ENCODE peak calls at places on chromosome 5, in four cellular contexts. T is left ventricle myocardium inferior, R is AG04450, B is thoracic aorta. I is an unnamed sample.

GRCh38 chr5:86974910-86975309 is 292.8 kb upstream of the RASA1 start:
- DNase-seq in T (no peak), R (no peak), B (no peak), I (no peak)

GRCh38 chr5:42274913-42275312 is 148.3 kb upstream of the GHR start:
- DNase-seq in T (no peak), R (no peak), B (no peak), I (no peak)

GRCh38 chr5:375921-376871 is 54.7 kb downstream of the AHRR start:
- DNase-seq in T (no peak), R (no peak), B (no peak), I (no peak)

GRCh38 chr5:370959-371810 is 49.7 kb downstream of the AHRR start:
- DNase-seq in T (no peak), R (no peak), B (no peak), I (no peak)

GRCh38 chr5:53820802-53821171 is 260.3 kb downstream of the NDUFS4 start:
- DNase-seq in T (no peak), R (no peak), B (no peak), I (no peak)

GRCh38 chr5:9544502-9545300 is 1.2 kb downstream of the SEMA5A start:
- DNase-seq in T (peak), R (peak), B (peak), I (peak)

GRCh38 chr5:141223112-141223783 is at the start of gene PCDHB14:
- DNase-seq in T (no peak), R (no peak), B (no peak), I (no peak)

GRCh38 chr5:78561261-78561660 is 87.3 kb downstream of the LHFPL2 start:
- DNase-seq in T (no peak), R (no peak), B (no peak), I (no peak)

GRCh38 chr5:154214236-154215106 is 23.9 kb downstream of the GALNT10 start:
- DNase-seq in T (no peak), R (no peak), B (no peak), I (no peak)

GRCh38 chr5:60700347-60700815 is 415 bp upstream of the DEPDC1B start:
- DNase-seq in T (no peak), R (no peak), B (no peak), I (no peak)

GRCh38 chr5:145936401-145937131 is at the start of gene SH3RF2:
- DNase-seq in T (peak), R (peak), B (peak), I (no peak)

GRCh38 chr5:62506659-62507460 is 71.8 kb upstream of the LRRC70 start:
- DNase-seq in T (no peak), R (no peak), B (no peak), I (no peak)

GRCh38 chr5:103510851-103511553 is 51.6 kb downstream of the NUDT12 start:
- DNase-seq in T (no peak), R (no peak), B (no peak), I (no peak)

GRCh38 chr5:90518666-90519065 is 10.7 kb downstream of the LYSMD3 start:
- DNase-seq in T (no peak), R (no peak), B (no peak), I (no peak)

GRCh38 chr5:23507278-23507685 is at the start of gene PRDM9:
- DNase-seq in T (peak), R (no peak), B (no peak), I (no peak)

GRCh38 chr5:158154226-158155005 is 295.5 kb upstream of the CLINT1 start:
- DNase-seq in T (no peak), R (no peak), B (peak), I (no peak)

GRCh38 chr5:547086-547924 is 23.1 kb upstream of the SLC9A3 start:
- DNase-seq in T (peak), R (no peak), B (no peak), I (no peak)

GRCh38 chr5:57501414-57502321 is 19.1 kb upstream of the ACTBL2 start:
- DNase-seq in T (no peak), R (no peak), B (no peak), I (no peak)

GRCh38 chr5:5017827-5018559 is 122.1 kb upstream of the ADAMTS16 start:
- DNase-seq in T (no peak), R (no peak), B (no peak), I (no peak)

GRCh38 chr5:122150128-122150685 is 20.9 kb downstream of the ZNF474 start:
- DNase-seq in T (no peak), R (no peak), B (no peak), I (no peak)

GRCh38 chr5:39578887-39579497 is 154.2 kb upstream of the DAB2 start:
- DNase-seq in T (no peak), R (no peak), B (no peak), I (no peak)

GRCh38 chr5:100311811-100312210 is 223.4 kb upstream of the FAM174A start:
- DNase-seq in T (no peak), R (no peak), B (no peak), I (no peak)

GRCh38 chr5:170681013-170681433 is 102.5 kb upstream of the GABRP start:
- DNase-seq in T (peak), R (no peak), B (no peak), I (no peak)

GRCh38 chr5:159163700-159164044 is 45.7 kb downstream of the RNF145 start:
- DNase-seq in T (no peak), R (no peak), B (no peak), I (no peak)

GRCh38 chr5:75885321-75885720 is 168.1 kb upstream of the POC5 start:
- DNase-seq in T (no peak), R (no peak), B (no peak), I (no peak)

GRCh38 chr5:93674138-93674537 is 67.3 kb downstream of the POU5F2 start:
- DNase-seq in T (no peak), R (no peak), B (no peak), I (no peak)

GRCh38 chr5:40916213-40916612 is 6.9 kb downstream of the C7 start:
- DNase-seq in T (no peak), R (no peak), B (no peak), I (no peak)

GRCh38 chr5:88780731-88781130 is 102.3 kb downstream of the MEF2C start:
- DNase-seq in T (no peak), R (no peak), B (no peak), I (no peak)

GRCh38 chr5:108339220-108339619 is 42.7 kb downstream of the FBXL17 start:
- DNase-seq in T (no peak), R (no peak), B (no peak), I (no peak)

GRCh38 chr5:31502506-31502905 is 29.4 kb downstream of the DROSHA start:
- DNase-seq in T (no peak), R (no peak), B (no peak), I (no peak)

GRCh38 chr5:157167219-157167621 is 1.2 kb upstream of the GARIN3 start:
- DNase-seq in T (no peak), R (no peak), B (no peak), I (no peak)

GRCh38 chr5:168455201-168455600 is 31.1 kb upstream of the RARS1 start:
- DNase-seq in T (no peak), R (no peak), B (no peak), I (no peak)

GRCh38 chr5:1656271-1656975 is 132.7 kb upstream of the LPCAT1 start:
- DNase-seq in T (peak), R (no peak), B (no peak), I (no peak)

GRCh38 chr5:179732918-179733763 is 519 bp downstream of the MAML1 start:
- DNase-seq in T (peak), R (no peak), B (no peak), I (peak)

GRCh38 chr5:151021771-151022170 is 1.4 kb downstream of the GPX3 start:
- DNase-seq in T (no peak), R (no peak), B (no peak), I (no peak)

GRCh38 chr5:151024440-151024839 is 4.0 kb downstream of the GPX3 start:
- DNase-seq in T (no peak), R (no peak), B (no peak), I (no peak)

GRCh38 chr5:151023651-151024050 is 3.3 kb downstream of the GPX3 start:
- DNase-seq in T (peak), R (no peak), B (no peak), I (no peak)

GRCh38 chr5:151023047-151023615 is 2.7 kb downstream of the GPX3 start:
- DNase-seq in T (peak), R (no peak), B (no peak), I (no peak)

GRCh38 chr5:151022511-151023018 is 2.2 kb downstream of the GPX3 start:
- DNase-seq in T (no peak), R (no peak), B (no peak), I (no peak)
- H3K27ac ChIP-seq in T (peak), R (no peak), B (peak), I (no peak)

GRCh38 chr5:178221857-178222256 is 10.7 kb downstream of the PHYKPL start:
- DNase-seq in T (peak), R (no peak), B (no peak), I (no peak)
- H3K27ac ChIP-seq in T (no peak), R (no peak), B (no peak), I (no peak)

DNA sequence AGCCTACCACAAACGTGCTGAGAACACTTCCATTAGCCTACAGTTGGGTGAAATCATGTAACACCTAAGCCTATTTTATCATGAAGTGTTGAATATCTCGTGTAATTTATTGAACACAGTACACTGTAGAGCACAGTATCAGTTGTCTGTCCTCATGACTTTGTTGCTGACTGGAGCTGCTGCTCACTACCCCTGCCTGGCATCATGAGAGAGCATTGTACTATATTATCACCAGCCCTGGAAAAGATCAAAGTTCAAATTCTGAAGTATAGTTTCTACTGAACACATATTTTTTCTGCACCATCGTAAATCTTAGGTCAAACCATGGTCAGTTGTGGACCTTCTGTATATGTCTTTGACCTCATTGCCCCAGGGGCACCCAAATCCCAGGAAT is 169.3 kb upstream of the RAI14 start:
- DNase-seq in T (no peak), R (no peak), B (no peak), I (no peak)
- H3K27ac ChIP-seq in T (no peak), R (peak), B (peak), I (no peak)

GRCh38 chr5:173775261-173775660 is 112.9 kb upstream of the CPEB4 start:
- DNase-seq in T (no peak), R (no peak), B (no peak), I (no peak)
- H3K27ac ChIP-seq in T (no peak), R (no peak), B (no peak), I (no peak)

GRCh38 chr5:143401253-143401845 is 2.1 kb downstream of the NR3C1 start:
- DNase-seq in T (no peak), R (no peak), B (no peak), I (no peak)
- H3K27ac ChIP-seq in T (peak), R (no peak), B (no peak), I (peak)

GRCh38 chr5:126912607-126913006 is 117.8 kb downstream of the MARCHF3 start:
- DNase-seq in T (no peak), R (no peak), B (no peak), I (no peak)

GRCh38 chr5:126915496-126915895 is 114.9 kb downstream of the MARCHF3 start:
- DNase-seq in T (no peak), R (no peak), B (no peak), I (no peak)

GRCh38 chr5:126909856-126910255 is 120.5 kb downstream of the MARCHF3 start:
- DNase-seq in T (no peak), R (no peak), B (no peak), I (no peak)

GRCh38 chr5:126914813-126915436 is 115.4 kb downstream of the MARCHF3 start:
- DNase-seq in T (no peak), R (no peak), B (no peak), I (no peak)

DNA sequence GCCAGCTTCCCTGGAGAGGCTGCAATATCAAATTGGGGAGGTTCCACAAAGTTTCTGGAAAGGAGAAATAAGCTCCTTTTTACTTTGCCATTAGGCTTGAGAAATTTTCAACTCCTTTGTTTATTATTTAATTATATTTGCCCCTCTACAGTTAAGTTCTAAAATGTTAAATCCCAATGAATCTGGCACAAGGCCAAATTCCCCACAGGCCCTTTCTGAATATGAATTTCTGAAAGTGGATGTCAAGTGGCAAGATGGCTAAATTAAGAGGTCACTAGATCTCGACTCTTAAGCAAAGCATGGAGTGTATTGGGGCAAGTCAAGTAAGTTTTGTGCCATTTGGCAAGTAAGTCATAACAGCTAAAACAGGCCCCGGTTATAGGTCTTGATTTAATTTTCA is 117.0 kb downstream of the MARCHF3 start:
- DNase-seq in T (no peak), R (no peak), B (no peak), I (no peak)
- H3K27ac ChIP-seq in T (no peak), R (no peak), B (no peak), I (no peak)

DNA sequence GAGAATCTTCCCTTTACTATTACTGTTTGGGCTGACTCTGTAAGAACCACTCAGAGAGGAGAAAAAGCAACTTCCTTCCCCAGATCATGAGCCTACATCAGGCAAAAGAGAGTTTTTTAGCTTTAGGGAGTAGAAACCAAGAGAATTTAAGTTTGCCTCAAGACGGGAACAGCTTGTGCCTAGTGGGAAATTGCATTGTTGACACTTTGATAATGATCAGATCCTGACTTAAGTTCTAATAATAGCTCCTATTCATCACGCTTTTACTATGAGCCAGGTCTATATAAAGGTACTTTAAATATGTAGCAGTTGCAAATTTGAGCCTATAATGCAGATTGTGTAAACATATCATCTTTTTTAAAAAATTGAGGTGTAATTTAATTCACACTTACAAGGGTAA is 298.2 kb downstream of the MAN2A1 start:
- DNase-seq in T (no peak), R (no peak), B (no peak), I (no peak)
- H3K27ac ChIP-seq in T (peak), R (no peak), B (peak), I (no peak)

DNA sequence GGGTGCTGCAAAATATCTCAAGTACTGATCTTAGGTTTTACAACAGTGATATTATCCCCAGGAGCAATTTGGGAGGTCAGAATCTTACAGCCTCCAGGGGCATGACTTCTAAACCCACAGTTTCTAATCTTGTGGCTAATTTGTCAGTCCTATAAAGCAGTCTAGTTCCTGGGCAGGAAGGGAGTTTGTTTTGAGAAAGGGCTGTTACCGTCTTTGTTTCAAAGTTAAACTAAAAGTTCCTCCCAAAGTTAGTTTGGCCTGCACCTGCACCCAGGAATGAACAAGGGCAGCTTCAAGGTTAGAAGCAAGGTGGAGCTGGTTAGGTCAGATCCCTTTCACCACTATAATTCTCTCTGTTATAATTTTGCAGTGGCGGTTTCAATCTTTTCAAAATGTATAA is 81.7 kb downstream of the SFXN1 start:
- DNase-seq in T (no peak), R (no peak), B (no peak), I (no peak)
- H3K27ac ChIP-seq in T (no peak), R (no peak), B (no peak), I (no peak)

DNA sequence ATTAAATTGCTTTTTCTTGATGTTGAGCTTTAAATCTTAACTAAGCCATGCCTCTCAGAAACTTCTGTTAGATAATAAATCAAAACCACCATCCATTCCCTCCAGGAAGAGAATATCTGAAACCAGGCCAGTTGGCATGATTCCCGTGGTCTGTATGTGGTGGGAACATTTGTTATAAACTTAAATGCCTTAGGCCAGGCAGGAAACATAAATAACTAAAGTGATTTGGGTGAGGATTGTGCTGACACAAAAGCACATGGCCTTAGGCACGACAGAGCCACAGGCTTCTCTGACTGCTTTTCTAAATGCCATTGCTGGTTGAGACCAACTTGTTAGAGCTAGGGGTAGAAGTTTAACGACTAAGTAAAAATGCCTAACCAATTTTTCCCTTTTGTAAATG is 255.9 kb downstream of the GABRG2 start:
- DNase-seq in T (no peak), R (no peak), B (no peak), I (no peak)
- H3K27ac ChIP-seq in T (no peak), R (no peak), B (no peak), I (no peak)

GRCh38 chr5:113167985-113168384 is 191.4 kb downstream of the DCP2 start:
- DNase-seq in T (no peak), R (no peak), B (no peak), I (no peak)
- H3K27ac ChIP-seq in T (no peak), R (no peak), B (no peak), I (no peak)

I was measured in substantia nigra.